ENCODE peak calls at places on chromosomes 3 and 15, in ten cellular contexts. Y is Panc1; O is NT2/D1; Z is CD8-positive, alpha-beta memory T cell; R is lower lobe of right lung; U is lung; K is uterus; T is CD8-positive, alpha-beta T cell; B is adrenal gland; F is Peyer's patch. C is an unnamed sample. For H3K4me1, the result is how much of the 10 kb centered on the place peaks cover.

GRCh38 chr15:101054991-101055390 is 135.8 kb downstream of the LRRK1 start:
- DNase-seq in Y (no peak), O (no peak), Z (no peak), R (no peak), U (peak), K (no peak), T (no peak), B (no peak), F (no peak), C (no peak)

GRCh38 chr3:5677560-5677959 is 490.1 kb downstream of the EDEM1 start:
- DNase-seq in Y (no peak), O (no peak), Z (no peak), R (no peak), U (no peak), K (no peak), T (no peak), B (no peak), F (no peak), C (no peak)

GRCh38 chr3:194337965-194338753 is 13.0 kb downstream of the CPN2 start:
- DNase-seq in Y (no peak), O (no peak), Z (no peak), R (no peak), U (no peak), K (no peak), T (no peak), B (no peak), F (no peak), C (no peak)

GRCh38 chr3:126341755-126342150 is 15.5 kb downstream of the KLF15 start:
- DNase-seq in Y (no peak), O (no peak), Z (no peak), R (peak), U (no peak), K (peak), T (no peak), B (peak), F (peak), C (no peak)

GRCh38 chr3:160860346-160860745 is 104.3 kb downstream of the PPM1L start:
- DNase-seq in Y (no peak), O (no peak), Z (no peak), R (no peak), U (no peak), K (no peak), T (no peak), B (no peak), F (no peak), C (no peak)

GRCh38 chr3:127747066-127747465 is 74.3 kb downstream of the ABTB1 start:
- DNase-seq in Y (no peak), O (no peak), Z (no peak), R (no peak), U (no peak), K (no peak), T (no peak), B (no peak), F (peak), C (no peak)

GRCh38 chr15:57881361-57881760 is 174.8 kb downstream of the POLR2M start:
- DNase-seq in Y (no peak), O (no peak), Z (no peak), R (no peak), U (no peak), K (no peak), T (no peak), B (no peak), F (no peak), C (no peak)

GRCh38 chr3:51333021-51333420 is 52.1 kb upstream of the MANF start:
- DNase-seq in Y (no peak), O (no peak), Z (no peak), R (no peak), U (no peak), K (no peak), T (no peak), B (no peak), F (no peak), C (no peak)

GRCh38 chr3:69763976-69764851 is 24.9 kb downstream of the MITF start:
- DNase-seq in Y (no peak), O (no peak), Z (no peak), R (no peak), U (no peak), K (no peak), T (no peak), B (no peak), F (no peak), C (no peak)

GRCh38 chr3:69762790-69763229 is 23.5 kb downstream of the MITF start:
- DNase-seq in Y (no peak), O (no peak), Z (no peak), R (no peak), U (no peak), K (no peak), T (no peak), B (no peak), F (no peak), C (no peak)

GRCh38 chr3:69767571-69767970 is 28.3 kb downstream of the MITF start:
- DNase-seq in Y (no peak), O (no peak), Z (no peak), R (no peak), U (no peak), K (peak), T (no peak), B (peak), F (no peak), C (no peak)

GRCh38 chr3:69763458-69763857 is 24.2 kb downstream of the MITF start:
- DNase-seq in Y (no peak), O (no peak), Z (no peak), R (no peak), U (no peak), K (no peak), T (no peak), B (no peak), F (no peak), C (no peak)

DNA sequence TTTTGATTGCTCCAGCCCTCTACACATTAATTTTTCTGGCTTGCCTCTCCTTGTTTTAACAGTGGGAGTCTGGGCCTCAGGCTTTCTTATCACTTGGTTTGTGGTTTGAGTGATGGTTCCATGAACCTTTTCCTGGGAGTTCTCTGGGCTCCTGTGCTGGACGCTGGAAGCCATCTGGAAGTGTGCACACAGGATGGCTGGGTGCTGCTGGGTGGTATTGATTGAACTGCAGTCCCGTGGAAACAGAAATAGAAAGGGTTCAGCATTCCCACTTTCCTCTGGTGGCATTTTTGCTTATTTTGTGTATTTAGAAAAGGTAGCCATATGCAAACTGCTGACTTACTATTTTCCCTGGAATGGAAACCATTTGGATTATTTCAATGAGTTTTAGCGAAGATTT is 25.6 kb downstream of the MITF start:
- DNase-seq in Y (no peak), O (no peak), Z (no peak), R (no peak), U (no peak), K (no peak), T (no peak), B (no peak), F (no peak), C (no peak)
- H3K4me1 ChIP-seq in Y (under half), O (under half), Z (under half), R (under half), U (under half), K (under half), T (under half), B (under half), F (under half), C (under half)

GRCh38 chr3:123552768-123553167 is 32.1 kb downstream of the HACD2 start:
- DNase-seq in Y (no peak), O (no peak), Z (no peak), R (no peak), U (no peak), K (no peak), T (no peak), B (no peak), F (no peak), C (no peak)
- H3K4me3 ChIP-seq in Y (no peak), O (no peak), Z (no peak), R (no peak), U (no peak), K (no peak), T (no peak), B (no peak), F (no peak), C (no peak)

GRCh38 chr15:41928637-41929620 is 35.1 kb upstream of the SPTBN5 start:
- DNase-seq in Y (no peak), O (no peak), Z (no peak), R (peak), U (no peak), K (no peak), T (no peak), B (no peak), F (no peak), C (no peak)

GRCh38 chr15:41930221-41930866 is 36.5 kb upstream of the SPTBN5 start:
- DNase-seq in Y (peak), O (no peak), Z (no peak), R (peak), U (peak), K (no peak), T (no peak), B (peak), F (peak), C (peak)

GRCh38 chr15:41926184-41927056 is 32.6 kb upstream of the SPTBN5 start:
- DNase-seq in Y (no peak), O (no peak), Z (no peak), R (no peak), U (no peak), K (no peak), T (no peak), B (no peak), F (no peak), C (no peak)

GRCh38 chr15:41927516-41927915 is 33.7 kb upstream of the SPTBN5 start:
- DNase-seq in Y (no peak), O (no peak), Z (no peak), R (no peak), U (no peak), K (no peak), T (no peak), B (no peak), F (no peak), C (no peak)

GRCh38 chr15:41928100-41928499 is 34.2 kb upstream of the SPTBN5 start:
- DNase-seq in Y (no peak), O (no peak), Z (no peak), R (no peak), U (no peak), K (no peak), T (no peak), B (no peak), F (no peak), C (no peak)
- H3K4me1 ChIP-seq in Y (half or more), O (under half), Z (under half), R (half or more), U (under half), K (under half), T (under half), B (under half), F (under half), C (under half)

GRCh38 chr3:142481196-142481595 is 33.4 kb upstream of the XRN1 start:
- DNase-seq in Y (no peak), O (no peak), Z (no peak), R (no peak), U (no peak), K (no peak), T (no peak), B (no peak), F (no peak), C (no peak)
- H3K4me3 ChIP-seq in Y (no peak), O (no peak), Z (no peak), R (no peak), U (no peak), K (no peak), T (no peak), B (no peak), F (no peak), C (no peak)

GRCh38 chr3:98734311-98734710 is 28.8 kb upstream of the ST3GAL6 start:
- DNase-seq in Y (no peak), O (no peak), Z (no peak), R (no peak), U (no peak), K (no peak), T (no peak), B (no peak), F (no peak), C (no peak)
- H3K4me1 ChIP-seq in Y (under half), O (under half), Z (under half), R (under half), U (under half), K (under half), T (under half), B (under half), F (under half), C (under half)

DNA sequence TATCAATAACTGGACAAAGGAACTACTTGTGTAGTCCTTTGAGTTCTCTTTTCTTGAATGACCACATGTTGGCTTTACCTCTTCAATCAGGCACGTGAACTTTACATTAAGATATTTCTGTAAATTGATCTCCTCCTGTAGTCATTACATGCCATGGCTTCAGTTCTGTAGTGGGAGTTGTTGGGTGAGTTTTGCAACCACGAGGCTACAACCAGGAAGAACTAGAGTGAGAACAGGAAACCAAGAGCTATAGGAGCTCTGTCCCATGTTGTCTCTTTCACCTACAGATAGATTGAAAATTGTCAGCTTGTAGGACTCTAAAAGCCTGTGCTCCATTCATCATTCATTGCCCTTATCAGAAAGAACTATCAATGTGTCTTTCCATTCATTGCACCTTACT is 2.0 kb downstream of the RSRC1 start:
- DNase-seq in Y (no peak), O (no peak), Z (no peak), R (no peak), U (no peak), K (no peak), T (no peak), B (no peak), F (no peak), C (no peak)
- H3K4me3 ChIP-seq in Y (no peak), O (no peak), Z (no peak), R (no peak), U (no peak), K (no peak), T (no peak), B (no peak), F (no peak), C (no peak)

DNA sequence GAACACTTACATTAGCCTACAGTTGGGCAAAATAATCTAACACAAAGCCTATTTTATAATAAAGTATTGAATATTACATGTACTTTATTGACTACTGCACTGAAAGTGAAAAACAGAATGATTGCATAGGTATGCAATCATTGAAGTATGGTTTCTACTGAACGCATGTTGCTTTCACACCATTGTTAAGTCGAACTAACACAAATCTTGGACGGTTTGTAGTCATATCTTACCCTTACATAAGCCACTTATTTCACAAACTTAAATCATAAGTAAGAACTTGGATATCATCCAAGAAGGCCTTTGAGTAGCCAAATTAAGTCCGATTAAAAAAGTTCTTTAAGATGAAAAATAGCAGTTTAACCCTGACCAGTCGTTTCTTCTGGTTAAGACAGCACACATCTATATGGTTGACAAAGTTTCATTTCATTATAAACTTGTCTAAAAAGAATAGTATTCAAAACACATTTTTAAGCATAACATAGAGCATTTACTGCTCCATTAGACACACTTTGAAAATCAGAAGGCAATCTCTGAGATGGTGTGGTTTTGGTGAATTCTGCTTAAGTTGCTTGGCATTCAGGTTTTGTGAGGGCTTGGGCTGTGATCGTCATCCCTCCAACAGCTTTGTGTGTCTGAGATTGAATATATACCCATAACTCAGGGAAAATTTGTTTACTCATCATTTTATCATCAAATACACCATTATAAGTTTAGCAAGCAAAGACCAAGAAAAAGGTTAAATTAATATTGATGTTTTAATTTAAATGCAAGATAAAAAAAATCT is 92.1 kb downstream of the NFKBIZ start:
- DNase-seq in Y (no peak), O (no peak), Z (no peak), R (no peak), U (no peak), K (no peak), T (no peak), B (no peak), F (no peak), C (no peak)
- H3K4me1 ChIP-seq in Y (under half), O (under half), Z (half or more), R (under half), U (under half), K (under half), T (half or more), B (under half), F (under half), C (under half)

C was measured in HCT116.